ENCODE peak calls at places on chromosomes 5 and 9, in ten cellular contexts. One of them, this sample, is unnamed.

GRCh38 chr5:102545175-102545574 is 46.4 kb upstream of the SLCO6A1 start:
- DNase-seq in stomach: no peak
- DNase-seq in sigmoid colon: no peak
- DNase-seq in Peyer's patch: no peak
- DNase-seq in suprapubic skin: no peak
- DNase-seq in heart left ventricle: no peak
- DNase-seq in A549: no peak
- DNase-seq in lower leg skin: no peak
- DNase-seq in spleen: no peak
- DNase-seq in tibial nerve: no peak
- DNase-seq in this sample: no peak

GRCh38 chr9:81564632-81565031 is 124.7 kb downstream of the TLE1 start:
- DNase-seq in suprapubic skin: no peak
- DNase-seq in sigmoid colon: no peak
- DNase-seq in Peyer's patch: no peak
- DNase-seq in tibial nerve: no peak
- DNase-seq in lower leg skin: no peak
- DNase-seq in heart left ventricle: no peak
- DNase-seq in stomach: no peak
- DNase-seq in spleen: no peak
- DNase-seq in A549: no peak
- DNase-seq in this sample: no peak

GRCh38 chr9:94941211-94941875 is 214.8 kb downstream of the AOPEP start:
- DNase-seq in stomach: no peak
- DNase-seq in A549: peak; percentile 47
- DNase-seq in suprapubic skin: no peak
- DNase-seq in tibial nerve: no peak
- DNase-seq in sigmoid colon: no peak
- DNase-seq in lower leg skin: no peak
- DNase-seq in heart left ventricle: no peak
- DNase-seq in Peyer's patch: peak; percentile 69
- DNase-seq in spleen: no peak
- DNase-seq in this sample: no peak

GRCh38 chr5:56126487-56127179 is 106.5 kb downstream of the ANKRD55 start:
- DNase-seq in heart left ventricle: no peak
- DNase-seq in sigmoid colon: no peak
- DNase-seq in stomach: no peak
- DNase-seq in lower leg skin: no peak
- DNase-seq in tibial nerve: no peak
- DNase-seq in spleen: no peak
- DNase-seq in Peyer's patch: no peak
- DNase-seq in suprapubic skin: no peak
- DNase-seq in A549: no peak
- DNase-seq in this sample: no peak

GRCh38 chr5:98768160-98769005 is 5.1 kb upstream of the RGMB start:
- DNase-seq in lower leg skin: no peak
- DNase-seq in tibial nerve: no peak
- DNase-seq in heart left ventricle: peak; percentile 51
- DNase-seq in stomach: peak; percentile 37
- DNase-seq in A549: peak; percentile 68
- DNase-seq in Peyer's patch: peak; percentile 60
- DNase-seq in spleen: peak; percentile 79
- DNase-seq in suprapubic skin: peak; percentile 58
- DNase-seq in sigmoid colon: no peak
- DNase-seq in this sample: no peak

GRCh38 chr5:141701341-141702119 is 19.5 kb upstream of the ARAP3 start:
- DNase-seq in Peyer's patch: no peak
- DNase-seq in stomach: no peak
- DNase-seq in A549: no peak
- DNase-seq in sigmoid colon: no peak
- DNase-seq in spleen: no peak
- DNase-seq in tibial nerve: no peak
- DNase-seq in suprapubic skin: no peak
- DNase-seq in heart left ventricle: no peak
- DNase-seq in lower leg skin: no peak
- DNase-seq in this sample: no peak

GRCh38 chr9:98129451-98129881 is 10.4 kb upstream of the TRIM14 start:
- DNase-seq in suprapubic skin: no peak
- DNase-seq in tibial nerve: no peak
- DNase-seq in heart left ventricle: no peak
- DNase-seq in stomach: no peak
- DNase-seq in A549: no peak
- DNase-seq in lower leg skin: no peak
- DNase-seq in Peyer's patch: peak; percentile 73
- DNase-seq in spleen: peak; percentile 81
- DNase-seq in sigmoid colon: peak; percentile 60
- DNase-seq in this sample: peak; percentile 62

GRCh38 chr5:110361501-110361900 is 365.0 kb downstream of the TMEM232 start:
- DNase-seq in lower leg skin: no peak
- DNase-seq in sigmoid colon: no peak
- DNase-seq in stomach: no peak
- DNase-seq in tibial nerve: no peak
- DNase-seq in heart left ventricle: no peak
- DNase-seq in Peyer's patch: no peak
- DNase-seq in spleen: no peak
- DNase-seq in A549: no peak
- DNase-seq in suprapubic skin: no peak
- DNase-seq in this sample: no peak

GRCh38 chr5:12691330-12691729 is 787.1 kb upstream of the CTNND2 start:
- DNase-seq in sigmoid colon: no peak
- DNase-seq in lower leg skin: no peak
- DNase-seq in Peyer's patch: no peak
- DNase-seq in A549: no peak
- DNase-seq in stomach: no peak
- DNase-seq in heart left ventricle: no peak
- DNase-seq in spleen: no peak
- DNase-seq in tibial nerve: no peak
- DNase-seq in suprapubic skin: no peak
- DNase-seq in this sample: no peak

GRCh38 chr5:172624996-172625939 is 15.8 kb upstream of the NEURL1B start:
- DNase-seq in A549: no peak
- DNase-seq in heart left ventricle: no peak
- DNase-seq in stomach: no peak
- DNase-seq in suprapubic skin: peak; percentile 27
- DNase-seq in lower leg skin: no peak
- DNase-seq in Peyer's patch: no peak
- DNase-seq in sigmoid colon: peak; percentile 45
- DNase-seq in tibial nerve: no peak
- DNase-seq in spleen: peak; percentile 23
- DNase-seq in this sample: no peak

GRCh38 chr5:158843305-158843704 is 256.4 kb downstream of the EBF1 start:
- DNase-seq in sigmoid colon: no peak
- DNase-seq in A549: no peak
- DNase-seq in heart left ventricle: no peak
- DNase-seq in lower leg skin: no peak
- DNase-seq in Peyer's patch: no peak
- DNase-seq in stomach: no peak
- DNase-seq in suprapubic skin: no peak
- DNase-seq in spleen: no peak
- DNase-seq in tibial nerve: no peak
- DNase-seq in this sample: no peak

GRCh38 chr5:154618696-154619095 is 136.5 kb upstream of the LARP1 start:
- DNase-seq in Peyer's patch: no peak
- DNase-seq in heart left ventricle: no peak
- DNase-seq in tibial nerve: no peak
- DNase-seq in suprapubic skin: no peak
- DNase-seq in spleen: no peak
- DNase-seq in lower leg skin: no peak
- DNase-seq in sigmoid colon: no peak
- DNase-seq in A549: no peak
- DNase-seq in stomach: no peak
- DNase-seq in this sample: no peak

GRCh38 chr5:167688331-167688730 is 603.1 kb upstream of the WWC1 start:
- DNase-seq in Peyer's patch: no peak
- DNase-seq in suprapubic skin: no peak
- DNase-seq in sigmoid colon: no peak
- DNase-seq in tibial nerve: no peak
- DNase-seq in spleen: no peak
- DNase-seq in heart left ventricle: no peak
- DNase-seq in stomach: no peak
- DNase-seq in A549: no peak
- DNase-seq in lower leg skin: no peak
- DNase-seq in this sample: no peak

GRCh38 chr9:110131499-110131898 is 76.5 kb downstream of the C9orf152 start:
- DNase-seq in sigmoid colon: no peak
- DNase-seq in lower leg skin: no peak
- DNase-seq in Peyer's patch: no peak
- DNase-seq in heart left ventricle: no peak
- DNase-seq in suprapubic skin: no peak
- DNase-seq in A549: no peak
- DNase-seq in spleen: no peak
- DNase-seq in stomach: no peak
- DNase-seq in tibial nerve: no peak
- DNase-seq in this sample: no peak

GRCh38 chr5:130168211-130168610 is 263.9 kb downstream of the CHSY3 start:
- DNase-seq in suprapubic skin: no peak
- DNase-seq in tibial nerve: no peak
- DNase-seq in stomach: no peak
- DNase-seq in heart left ventricle: no peak
- DNase-seq in A549: no peak
- DNase-seq in lower leg skin: no peak
- DNase-seq in sigmoid colon: no peak
- DNase-seq in Peyer's patch: no peak
- DNase-seq in spleen: no peak
- DNase-seq in this sample: no peak

GRCh38 chr5:147965712-147966111 is 59.4 kb upstream of the C5orf46 start:
- DNase-seq in sigmoid colon: no peak
- DNase-seq in heart left ventricle: no peak
- DNase-seq in lower leg skin: no peak
- DNase-seq in stomach: no peak
- DNase-seq in Peyer's patch: no peak
- DNase-seq in A549: no peak
- DNase-seq in spleen: no peak
- DNase-seq in suprapubic skin: no peak
- DNase-seq in tibial nerve: no peak
- DNase-seq in this sample: no peak

GRCh38 chr9:135992486-135993408 is 31.6 kb upstream of the UBAC1 start:
- DNase-seq in A549: peak; percentile 36
- DNase-seq in sigmoid colon: peak; percentile 94
- DNase-seq in heart left ventricle: peak; percentile 90
- DNase-seq in tibial nerve: peak; percentile 69
- DNase-seq in lower leg skin: peak; percentile 63
- DNase-seq in stomach: peak; percentile 75
- DNase-seq in spleen: peak; percentile 95
- DNase-seq in Peyer's patch: peak; percentile 81
- DNase-seq in suprapubic skin: peak; percentile 86
- DNase-seq in this sample: no peak
- H3K4me3 ChIP-seq in A549: peak overlapping the region; percentile 7
- H3K4me3 ChIP-seq in sigmoid colon: peak overlapping the region; percentile 15
- H3K4me3 ChIP-seq in heart left ventricle: peak overlapping the region; percentile 39
- H3K4me3 ChIP-seq in tibial nerve: peak overlapping the region; percentile 24
- H3K4me3 ChIP-seq in lower leg skin: no peak overlapping the region
- H3K4me3 ChIP-seq in stomach: peak overlapping the region; percentile 25
- H3K4me3 ChIP-seq in spleen: peak overlapping the region; percentile 11
- H3K4me3 ChIP-seq in Peyer's patch: no peak overlapping the region
- H3K4me3 ChIP-seq in suprapubic skin: peak overlapping the region; percentile 31
- H3K4me3 ChIP-seq in this sample: peak overlapping the region; percentile 23

GRCh38 chr9:69923972-69924371 is 103.4 kb downstream of the CFAP95 start:
- DNase-seq in lower leg skin: no peak
- DNase-seq in A549: no peak
- DNase-seq in spleen: no peak
- DNase-seq in heart left ventricle: no peak
- DNase-seq in suprapubic skin: no peak
- DNase-seq in sigmoid colon: no peak
- DNase-seq in Peyer's patch: no peak
- DNase-seq in stomach: no peak
- DNase-seq in tibial nerve: no peak
- DNase-seq in this sample: no peak
- TF ChIP-seq POLR2A in lower leg skin: no peak
- TF ChIP-seq POLR2A in A549: no peak
- TF ChIP-seq POLR2A in spleen: no peak
- TF ChIP-seq POLR2A in heart left ventricle: no peak
- TF ChIP-seq POLR2A in suprapubic skin: no peak
- TF ChIP-seq POLR2A in sigmoid colon: no peak
- TF ChIP-seq POLR2A in Peyer's patch: no peak
- TF ChIP-seq POLR2A in stomach: no peak
- TF ChIP-seq POLR2A in tibial nerve: no peak
- TF ChIP-seq POLR2A in this sample: no peak

GRCh38 chr5:32583582-32584232 is 1.6 kb upstream of the SUB1 start:
- DNase-seq in A549: no peak
- DNase-seq in suprapubic skin: no peak
- DNase-seq in lower leg skin: no peak
- DNase-seq in Peyer's patch: peak; percentile 72
- DNase-seq in heart left ventricle: no peak
- DNase-seq in tibial nerve: no peak
- DNase-seq in sigmoid colon: no peak
- DNase-seq in spleen: no peak
- DNase-seq in stomach: peak; percentile 37
- DNase-seq in this sample: no peak
- H3K4me3 ChIP-seq in A549: no peak overlapping the region
- H3K4me3 ChIP-seq in suprapubic skin: no peak overlapping the region
- H3K4me3 ChIP-seq in lower leg skin: no peak overlapping the region
- H3K4me3 ChIP-seq in Peyer's patch: no peak overlapping the region
- H3K4me3 ChIP-seq in heart left ventricle: no peak overlapping the region
- H3K4me3 ChIP-seq in tibial nerve: no peak overlapping the region
- H3K4me3 ChIP-seq in sigmoid colon: no peak overlapping the region
- H3K4me3 ChIP-seq in spleen: no peak overlapping the region
- H3K4me3 ChIP-seq in stomach: no peak overlapping the region
- H3K4me3 ChIP-seq in this sample: no peak overlapping the region

DNA sequence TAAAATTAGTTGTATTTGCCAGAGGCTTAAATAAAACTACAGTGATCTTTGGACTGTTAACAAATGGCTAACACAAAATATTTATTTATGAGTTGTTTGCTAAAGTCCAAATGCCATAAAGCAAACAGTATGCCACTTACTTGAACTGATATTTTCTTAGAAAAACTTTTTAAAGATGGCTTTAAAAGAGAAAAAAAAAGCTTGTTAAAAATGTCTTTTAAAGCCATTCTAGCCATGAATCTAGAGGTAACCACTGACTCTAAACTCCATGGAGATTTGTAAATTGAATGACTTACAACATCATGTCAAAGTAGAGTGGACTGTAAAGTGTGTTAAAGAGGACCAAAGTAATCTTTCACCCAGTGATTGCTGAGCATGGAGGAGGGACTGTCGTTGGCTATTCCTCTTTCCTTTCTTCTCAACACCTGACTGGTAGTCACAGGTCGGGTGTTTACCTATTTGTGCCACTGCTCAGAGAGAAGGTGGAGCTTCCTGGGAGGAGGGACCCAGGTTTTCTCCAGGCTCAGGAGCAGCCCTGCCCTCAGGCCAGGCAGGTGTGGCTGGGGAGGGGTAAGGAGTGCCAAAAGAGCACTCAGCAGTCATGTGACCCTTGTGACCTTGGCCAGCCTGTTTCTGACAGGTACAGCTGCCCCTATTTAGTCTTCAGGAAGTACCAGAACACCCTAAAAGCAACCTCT is 69.1 kb upstream of the TJP2 start:
- DNase-seq in stomach: peak; percentile 85
- DNase-seq in tibial nerve: no peak
- DNase-seq in Peyer's patch: peak; percentile 91
- DNase-seq in suprapubic skin: peak; percentile 70
- DNase-seq in A549: no peak
- DNase-seq in spleen: no peak
- DNase-seq in sigmoid colon: no peak
- DNase-seq in lower leg skin: peak; percentile 58
- DNase-seq in heart left ventricle: no peak
- DNase-seq in this sample: no peak
- TF ChIP-seq POLR2A in stomach: no peak
- TF ChIP-seq POLR2A in tibial nerve: no peak
- TF ChIP-seq POLR2A in Peyer's patch: peak; percentile 23
- TF ChIP-seq POLR2A in suprapubic skin: no peak
- TF ChIP-seq POLR2A in A549: no peak
- TF ChIP-seq POLR2A in spleen: no peak
- TF ChIP-seq POLR2A in sigmoid colon: peak; percentile 34
- TF ChIP-seq POLR2A in lower leg skin: no peak
- TF ChIP-seq POLR2A in heart left ventricle: no peak
- TF ChIP-seq POLR2A in this sample: no peak

GRCh38 chr9:88322906-88323566 is 65.2 kb upstream of the SPIN1 start:
- DNase-seq in sigmoid colon: peak; percentile 4
- DNase-seq in stomach: no peak
- DNase-seq in suprapubic skin: no peak
- DNase-seq in tibial nerve: no peak
- DNase-seq in Peyer's patch: peak; percentile 76
- DNase-seq in spleen: no peak
- DNase-seq in lower leg skin: peak; percentile 23
- DNase-seq in A549: no peak
- DNase-seq in heart left ventricle: no peak
- DNase-seq in this sample: no peak
- H3K4me3 ChIP-seq in sigmoid colon: no peak overlapping the region
- H3K4me3 ChIP-seq in stomach: no peak overlapping the region
- H3K4me3 ChIP-seq in suprapubic skin: no peak overlapping the region
- H3K4me3 ChIP-seq in tibial nerve: no peak overlapping the region
- H3K4me3 ChIP-seq in Peyer's patch: no peak overlapping the region
- H3K4me3 ChIP-seq in spleen: no peak overlapping the region
- H3K4me3 ChIP-seq in lower leg skin: no peak overlapping the region
- H3K4me3 ChIP-seq in A549: no peak overlapping the region
- H3K4me3 ChIP-seq in heart left ventricle: no peak overlapping the region
- H3K4me3 ChIP-seq in this sample: no peak overlapping the region